ENCODE peak calls at places on chromosomes 12 and 14, in eight cellular contexts. N is heart left ventricle, R is right lobe of liver, P is mucosa of descending colon, Z is Panc1, B is tibial nerve, T is psoas muscle, D is uterus. X is an unnamed sample. For H3K4me1 and H3K9me3, the result is how much of the 10 kb centered on the place peaks cover.

GRCh38 chr12:96889273-96889933 is 17.7 kb upstream of the NEDD1 start:
- DNase-seq in P (no peak), B (no peak), R (no peak), D (no peak), Z (peak), T (no peak), N (no peak), X (no peak)

GRCh38 chr12:5561057-5561456 is 129.1 kb downstream of the NTF3 start:
- DNase-seq in T (no peak), Z (no peak), N (no peak), B (no peak), D (no peak), R (no peak), P (no peak), X (no peak)

GRCh38 chr12:31749024-31749704 is 20.3 kb upstream of the AMN1 start:
- DNase-seq in R (peak), N (peak), T (no peak), P (no peak), D (peak), Z (peak), B (peak), X (peak)

GRCh38 chr12:2052861-2053674 is at the start of gene CACNA1C:
- DNase-seq in P (no peak), B (no peak), T (peak), R (no peak), D (peak), Z (no peak), N (peak), X (peak)

GRCh38 chr14:52014601-52015267 is 25.4 kb downstream of the RTRAF start:
- DNase-seq in N (peak), B (no peak), P (no peak), T (no peak), D (no peak), Z (no peak), R (no peak), X (no peak)

GRCh38 chr12:58922849-58923248 is 2.5 kb upstream of the LRIG3 start:
- DNase-seq in Z (no peak), R (no peak), N (no peak), D (no peak), B (no peak), P (no peak), T (no peak), X (no peak)

GRCh38 chr12:59937148-59937547 is 341.3 kb downstream of the SLC16A7 start:
- DNase-seq in D (no peak), Z (no peak), N (no peak), T (no peak), B (no peak), P (no peak), R (no peak), X (no peak)

GRCh38 chr12:28954333-28954732 is 194.7 kb upstream of the FAR2 start:
- DNase-seq in P (no peak), Z (no peak), R (no peak), T (no peak), N (no peak), D (no peak), B (no peak), X (no peak)

GRCh38 chr12:20395791-20396550 is 27.6 kb downstream of the PDE3A start:
- DNase-seq in B (no peak), T (no peak), R (no peak), P (no peak), N (peak), Z (no peak), D (no peak), X (no peak)

GRCh38 chr12:546920-547845 is 87.4 kb downstream of the B4GALNT3 start:
- DNase-seq in B (peak), P (peak), T (peak), Z (peak), N (peak), D (peak), R (peak), X (no peak)

GRCh38 chr14:88281447-88281846 is 41.6 kb downstream of the KCNK10 start:
- DNase-seq in B (no peak), R (no peak), N (no peak), Z (no peak), P (no peak), D (no peak), T (no peak), X (no peak)

GRCh38 chr14:80381964-80382363 is 170.7 kb upstream of the DIO2 start:
- DNase-seq in B (no peak), Z (no peak), T (peak), D (no peak), R (no peak), P (no peak), N (no peak), X (no peak)

GRCh38 chr12:75208851-75209781 is 523 bp downstream of the KCNC2 start:
- DNase-seq in P (no peak), T (no peak), N (peak), Z (no peak), D (no peak), R (peak), B (no peak), X (no peak)

GRCh38 chr14:78618379-78618778 is 448.2 kb downstream of the NRXN3 start:
- DNase-seq in N (no peak), D (no peak), B (no peak), P (no peak), R (no peak), T (no peak), Z (no peak), X (no peak)

GRCh38 chr14:101126376-101127130 is 223.0 kb upstream of the RTL1 start:
- DNase-seq in Z (no peak), R (no peak), T (peak), B (no peak), N (no peak), D (no peak), P (no peak), X (peak)

DNA sequence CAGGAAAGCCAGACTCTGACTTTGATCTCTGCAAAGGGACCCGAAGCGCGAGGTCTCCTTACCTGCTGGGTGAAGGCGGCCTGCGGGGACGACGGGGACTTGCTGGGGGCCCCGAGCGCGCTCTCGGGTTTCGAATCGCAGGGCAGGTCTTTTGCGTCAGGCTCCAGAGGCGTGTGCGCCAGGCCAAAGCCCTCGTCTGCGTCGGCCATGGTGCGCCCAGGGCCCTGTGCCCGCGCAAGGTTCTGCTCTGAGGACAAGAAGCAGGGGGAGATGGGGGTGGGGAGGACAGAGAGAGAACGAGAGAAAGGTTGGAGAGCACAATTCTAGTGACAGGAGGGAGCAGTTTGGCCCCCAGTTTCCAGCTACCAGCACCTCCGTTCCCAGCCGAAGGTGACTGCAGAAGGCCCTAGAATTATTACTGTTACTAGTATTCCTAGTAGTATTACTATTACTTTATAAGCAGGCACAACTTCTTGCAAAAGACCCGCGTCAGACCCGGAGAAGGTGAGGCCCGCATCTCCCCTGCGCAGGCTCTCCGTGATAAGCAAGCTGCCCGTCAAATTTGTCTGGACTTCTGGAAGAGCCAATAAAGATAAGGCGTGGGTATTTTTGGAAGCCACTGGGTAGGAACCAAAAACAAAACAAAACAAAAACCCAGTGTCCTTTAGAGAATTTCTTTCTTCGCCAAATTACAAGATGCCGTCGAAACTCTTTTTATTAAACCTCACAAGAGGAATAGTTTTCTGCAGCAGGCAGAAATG is 2.1 kb downstream of the TBX5 start:
- DNase-seq in R (no peak), Z (no peak), P (no peak), B (no peak), T (no peak), D (no peak), N (peak), X (no peak)
- H3K4me1 ChIP-seq in R (under half), Z (under half), P (under half), B (under half), T (under half), D (under half), N (under half), X (under half)

DNA sequence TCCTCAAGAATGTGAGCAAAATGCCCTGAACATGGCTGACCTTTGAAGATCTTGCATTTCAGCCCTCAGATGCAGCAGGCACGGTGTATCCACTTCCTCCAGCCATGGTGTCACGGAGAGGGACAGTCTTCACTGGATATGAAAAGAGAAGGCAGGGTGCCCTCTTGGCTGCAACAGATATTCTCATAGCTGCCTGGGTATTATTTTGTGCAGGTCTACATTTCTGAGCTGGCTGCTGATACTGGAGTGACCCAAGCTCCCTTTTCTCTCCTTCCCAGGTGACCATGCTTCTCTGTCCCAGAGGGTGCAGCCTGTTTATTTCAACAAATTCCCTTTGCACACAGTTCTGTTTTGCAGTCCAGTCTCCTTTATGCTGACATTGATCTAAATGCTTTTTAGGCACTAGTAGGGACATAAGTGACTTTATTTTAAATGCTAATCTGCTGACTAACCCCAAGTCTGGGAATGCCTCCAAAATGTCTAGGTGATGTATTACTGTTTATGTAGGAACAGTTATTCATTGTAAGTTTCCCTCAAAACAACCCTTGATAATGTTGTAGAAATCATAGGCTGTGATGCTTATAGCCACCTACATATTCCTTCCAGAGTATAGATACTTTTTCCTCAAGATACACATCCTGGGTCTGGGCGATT is 17.4 kb upstream of the PYGL start:
- DNase-seq in D (no peak), R (no peak), N (no peak), Z (peak), P (no peak), B (no peak), T (no peak), X (no peak)
- H3K4me3 ChIP-seq in D (no peak), R (no peak), N (no peak), Z (no peak), P (no peak), B (no peak), T (no peak), X (no peak)

GRCh38 chr12:132941336-132941954 is 14.7 kb downstream of the ZNF605 start:
- DNase-seq in D (no peak), N (no peak), P (no peak), R (no peak), Z (no peak), B (no peak), T (no peak), X (no peak)
- H3K9me3 ChIP-seq in D (under half), N (half or more), P (half or more), R (under half), Z (under half), B (half or more), T (half or more), X (half or more)

GRCh38 chr14:56154321-56154720 is 36.1 kb downstream of the PELI2 start:
- DNase-seq in R (no peak), Z (no peak), P (no peak), B (no peak), N (no peak), D (no peak), T (no peak), X (no peak)
- H3K4me1 ChIP-seq in R (under half), Z (under half), P (under half), B (under half), N (under half), D (under half), T (under half), X (under half)

DNA sequence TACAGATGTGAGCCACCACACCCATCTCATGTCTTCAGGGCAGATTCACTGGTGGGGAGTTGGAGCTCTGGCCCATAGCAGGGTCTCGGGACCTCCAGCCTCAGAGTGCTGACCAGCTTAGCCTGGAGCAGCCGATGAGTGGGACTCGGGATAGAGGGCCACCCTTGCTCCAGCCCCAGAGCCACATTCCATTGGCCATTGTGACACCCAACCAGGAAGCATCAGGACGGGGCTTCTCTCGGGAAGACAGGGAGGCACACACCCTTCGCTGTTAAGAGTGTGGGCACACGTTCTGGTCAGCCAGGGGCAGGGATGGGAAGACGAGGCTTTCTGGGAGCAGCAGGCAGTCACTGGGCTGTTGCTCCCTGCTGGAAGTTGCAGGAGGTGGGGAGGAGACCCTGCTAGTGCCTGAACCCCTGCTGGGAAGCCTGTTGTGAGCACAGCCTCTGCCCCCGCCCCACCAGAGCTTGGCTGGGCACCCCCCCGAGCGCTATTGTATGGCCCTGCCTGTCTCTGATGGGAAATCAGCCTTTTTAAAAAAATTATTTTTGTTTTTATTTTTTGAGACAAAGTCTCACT is 1.6 kb downstream of the ADGRD1 start:
- DNase-seq in D (peak), P (no peak), N (peak), R (no peak), T (no peak), Z (no peak), B (no peak), X (no peak)
- H3K4me3 ChIP-seq in D (peak), P (no peak), N (peak), R (no peak), T (peak), Z (no peak), B (peak), X (peak)